ENCODE peak calls at places on chromosomes 1 and 21, in five cellular contexts. One of them, this sample, is unnamed.

GRCh38 chr1:159076753-159077656 is at the start of gene AIM2:
- DNase-seq in HEK293T: no peak
- DNase-seq in K562: peak
- DNase-seq in SK-N-SH: no peak
- DNase-seq in GM12878: peak
- DNase-seq in this sample: no peak

GRCh38 chr1:8431028-8431427 is 113.1 kb downstream of the SLC45A1 start:
- DNase-seq in HEK293T: no peak
- DNase-seq in K562: no peak
- DNase-seq in SK-N-SH: no peak
- DNase-seq in GM12878: no peak
- DNase-seq in this sample: no peak

GRCh38 chr1:109890115-109890953 is 20.3 kb upstream of the CSF1 start:
- DNase-seq in HEK293T: no peak
- DNase-seq in K562: peak
- DNase-seq in SK-N-SH: no peak
- DNase-seq in GM12878: no peak
- DNase-seq in this sample: no peak

GRCh38 chr1:21541835-21542234 is 32.6 kb downstream of the ALPL start:
- DNase-seq in HEK293T: no peak
- DNase-seq in K562: no peak
- DNase-seq in SK-N-SH: no peak
- DNase-seq in GM12878: no peak
- DNase-seq in this sample: no peak

GRCh38 chr1:40665335-40666171 is at the start of gene RIMS3:
- DNase-seq in HEK293T: peak
- DNase-seq in K562: peak
- DNase-seq in SK-N-SH: peak
- DNase-seq in GM12878: peak
- DNase-seq in this sample: peak

GRCh38 chr1:195580988-195581387 is 1027.3 kb downstream of the KCNT2 start:
- DNase-seq in HEK293T: peak
- DNase-seq in K562: peak
- DNase-seq in SK-N-SH: peak
- DNase-seq in GM12878: no peak
- DNase-seq in this sample: no peak

GRCh38 chr1:218412181-218412580 is 67.0 kb downstream of the TGFB2 start:
- DNase-seq in HEK293T: no peak
- DNase-seq in K562: no peak
- DNase-seq in SK-N-SH: no peak
- DNase-seq in GM12878: no peak
- DNase-seq in this sample: no peak

GRCh38 chr1:228346731-228347130 is 59.9 kb downstream of the TRIM11 start:
- DNase-seq in HEK293T: no peak
- DNase-seq in K562: no peak
- DNase-seq in SK-N-SH: no peak
- DNase-seq in GM12878: no peak
- DNase-seq in this sample: no peak

GRCh38 chr1:199122532-199123311 is 483.9 kb downstream of the PTPRC start:
- DNase-seq in HEK293T: no peak
- DNase-seq in K562: no peak
- DNase-seq in SK-N-SH: no peak
- DNase-seq in GM12878: no peak
- DNase-seq in this sample: no peak

GRCh38 chr1:19395678-19396192 is 83.6 kb downstream of the SLC66A1 start:
- DNase-seq in HEK293T: no peak
- DNase-seq in K562: no peak
- DNase-seq in SK-N-SH: peak
- DNase-seq in GM12878: no peak
- DNase-seq in this sample: no peak

GRCh38 chr21:33682992-33683627 is 40.8 kb downstream of the ITSN1 start:
- DNase-seq in HEK293T: no peak
- DNase-seq in K562: no peak
- DNase-seq in SK-N-SH: no peak
- DNase-seq in GM12878: no peak
- DNase-seq in this sample: peak

GRCh38 chr1:245873068-245873467 is 634.0 kb downstream of the SMYD3 start:
- DNase-seq in HEK293T: no peak
- DNase-seq in K562: no peak
- DNase-seq in SK-N-SH: no peak
- DNase-seq in GM12878: no peak
- DNase-seq in this sample: no peak

GRCh38 chr1:53593758-53594380 is 134.7 kb downstream of the DMRTB1 start:
- DNase-seq in HEK293T: no peak
- DNase-seq in K562: peak
- DNase-seq in SK-N-SH: peak
- DNase-seq in GM12878: no peak
- DNase-seq in this sample: peak

GRCh38 chr1:35603468-35603867 is 30.4 kb downstream of the TFAP2E start:
- DNase-seq in HEK293T: no peak
- DNase-seq in K562: no peak
- DNase-seq in SK-N-SH: no peak
- DNase-seq in GM12878: no peak
- DNase-seq in this sample: no peak

GRCh38 chr1:222369991-222370910 is 177.7 kb downstream of the HHIPL2 start:
- DNase-seq in HEK293T: no peak
- DNase-seq in K562: no peak
- DNase-seq in SK-N-SH: no peak
- DNase-seq in GM12878: no peak
- DNase-seq in this sample: no peak

GRCh38 chr1:74513396-74513795 is 985 bp upstream of the LRRC53 start:
- DNase-seq in HEK293T: no peak
- DNase-seq in K562: no peak
- DNase-seq in SK-N-SH: no peak
- DNase-seq in GM12878: no peak
- DNase-seq in this sample: no peak

GRCh38 chr1:53461329-53462044 is 2.3 kb downstream of the DMRTB1 start:
- DNase-seq in HEK293T: no peak
- DNase-seq in K562: no peak
- DNase-seq in SK-N-SH: no peak
- DNase-seq in GM12878: no peak
- DNase-seq in this sample: no peak

DNA sequence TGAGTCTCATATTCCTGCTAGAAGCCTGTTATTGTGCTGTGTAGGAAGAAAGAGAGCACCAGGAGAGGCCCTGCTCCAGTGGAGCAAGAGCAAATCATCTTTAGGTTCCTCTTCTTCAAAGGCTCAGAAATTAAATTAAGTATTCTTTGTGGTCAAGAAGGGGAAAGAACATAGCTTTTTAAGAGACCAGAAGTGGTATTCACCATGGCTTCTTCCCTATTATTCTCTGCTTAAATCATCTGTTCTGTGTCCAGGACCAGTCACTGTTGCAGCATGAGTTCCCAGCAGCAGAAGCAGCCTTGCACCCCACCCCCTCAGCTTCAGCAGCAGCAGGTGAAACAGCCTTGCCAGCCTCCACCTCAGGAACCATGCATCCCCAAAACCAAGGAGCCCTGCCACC is 1.1 kb downstream of the SPRR1B start:
- DNase-seq in HEK293T: no peak
- DNase-seq in K562: no peak
- DNase-seq in SK-N-SH: no peak
- DNase-seq in GM12878: no peak
- DNase-seq in this sample: no peak
- TF ChIP-seq FOXM1 in HEK293T: no peak
- TF ChIP-seq FOXM1 in K562: no peak
- TF ChIP-seq FOXM1 in SK-N-SH: no peak
- TF ChIP-seq FOXM1 in GM12878: no peak
- TF ChIP-seq FOXM1 in this sample: no peak

DNA sequence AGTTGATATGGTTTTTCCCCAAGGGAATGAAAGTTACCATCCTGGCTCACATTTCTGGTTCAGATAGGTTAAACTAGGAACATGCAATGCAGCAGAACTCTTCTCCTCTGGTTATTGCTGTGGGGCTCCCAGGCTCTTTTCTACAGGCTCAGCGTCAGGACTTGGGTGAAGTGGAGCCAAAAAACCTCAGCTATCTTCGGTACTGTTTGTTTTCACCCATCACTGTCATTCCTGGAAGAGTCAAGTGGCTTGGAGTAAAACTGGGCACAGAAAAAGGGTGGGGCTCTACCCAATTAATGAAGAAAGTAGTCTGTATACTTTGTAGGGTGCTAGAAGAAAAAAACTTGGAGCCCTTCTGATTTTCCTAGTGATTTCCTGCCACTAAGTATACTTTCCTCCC is 9.4 kb downstream of the WNT2B start:
- DNase-seq in HEK293T: no peak
- DNase-seq in K562: no peak
- DNase-seq in SK-N-SH: no peak
- DNase-seq in GM12878: no peak
- DNase-seq in this sample: no peak
- TF ChIP-seq FOXM1 in HEK293T: no peak
- TF ChIP-seq FOXM1 in K562: no peak
- TF ChIP-seq FOXM1 in SK-N-SH: no peak
- TF ChIP-seq FOXM1 in GM12878: no peak
- TF ChIP-seq FOXM1 in this sample: no peak

GRCh38 chr1:26078286-26079177 is 11.1 kb upstream of the TRIM63 start:
- DNase-seq in HEK293T: no peak
- DNase-seq in K562: no peak
- DNase-seq in SK-N-SH: no peak
- DNase-seq in GM12878: no peak
- DNase-seq in this sample: no peak

GRCh38 chr1:26079178-26079563 is 11.7 kb upstream of the TRIM63 start:
- DNase-seq in HEK293T: no peak
- DNase-seq in K562: no peak
- DNase-seq in SK-N-SH: no peak
- DNase-seq in GM12878: no peak
- DNase-seq in this sample: no peak

GRCh38 chr1:26072305-26072704 is 4.9 kb upstream of the TRIM63 start:
- DNase-seq in HEK293T: no peak
- DNase-seq in K562: no peak
- DNase-seq in SK-N-SH: no peak
- DNase-seq in GM12878: no peak
- DNase-seq in this sample: no peak

GRCh38 chr1:26077524-26077923 is 10.1 kb upstream of the TRIM63 start:
- DNase-seq in HEK293T: no peak
- DNase-seq in K562: no peak
- DNase-seq in SK-N-SH: no peak
- DNase-seq in GM12878: no peak
- DNase-seq in this sample: no peak

GRCh38 chr1:26075421-26076144 is 8.2 kb upstream of the TRIM63 start:
- DNase-seq in HEK293T: no peak
- DNase-seq in K562: no peak
- DNase-seq in SK-N-SH: no peak
- DNase-seq in GM12878: no peak
- DNase-seq in this sample: no peak
- TF ChIP-seq FOXM1 in HEK293T: no peak
- TF ChIP-seq FOXM1 in K562: no peak
- TF ChIP-seq FOXM1 in SK-N-SH: no peak
- TF ChIP-seq FOXM1 in GM12878: no peak
- TF ChIP-seq FOXM1 in this sample: no peak

GRCh38 chr1:168521391-168522000 is 22.3 kb downstream of the XCL2 start:
- DNase-seq in HEK293T: no peak
- DNase-seq in K562: no peak
- DNase-seq in SK-N-SH: no peak
- DNase-seq in GM12878: no peak
- DNase-seq in this sample: no peak
- TF ChIP-seq FOXM1 in HEK293T: no peak
- TF ChIP-seq FOXM1 in K562: no peak
- TF ChIP-seq FOXM1 in SK-N-SH: no peak
- TF ChIP-seq FOXM1 in GM12878: no peak
- TF ChIP-seq FOXM1 in this sample: no peak

This sample was measured in HepG2.